ENCODE peak calls at places on chromosomes 6 and 20, in six cellular contexts. D, O, G, L, S and Q are unnamed samples.

GRCh38 chr6:100001915-100002388 is 7.9 kb upstream of the MCHR2 start:
- DNase-seq in D (peak; percentile 66), O (peak; percentile 48), G (peak; percentile 70), L (peak; percentile 27), S (peak; percentile 84), Q (peak; percentile 16)

GRCh38 chr6:118565317-118565960 is 17.3 kb downstream of the PLN start:
- DNase-seq in D (no peak), O (no peak), G (no peak), L (no peak), S (no peak), Q (no peak)

GRCh38 chr6:167093922-167094432 is 28.9 kb upstream of the CCR6 start:
- DNase-seq in D (peak; percentile 62), O (peak; percentile 82), G (no peak), L (peak; percentile 63), S (no peak), Q (no peak)

GRCh38 chr6:93013054-93013453 is 406.3 kb downstream of the EPHA7 start:
- DNase-seq in D (no peak), O (no peak), G (no peak), L (no peak), S (no peak), Q (no peak)

GRCh38 chr6:102154176-102154575 is 760.7 kb downstream of the GRIK2 start:
- DNase-seq in D (no peak), O (no peak), G (no peak), L (no peak), S (no peak), Q (no peak)

GRCh38 chr6:96450082-96450759 is 71.4 kb upstream of the UFL1 start:
- DNase-seq in D (no peak), O (no peak), G (no peak), L (no peak), S (no peak), Q (no peak)

GRCh38 chr6:83371428-83371827 is 59.4 kb downstream of the ME1 start:
- DNase-seq in D (no peak), O (no peak), G (peak; percentile 64), L (no peak), S (no peak), Q (no peak)

GRCh38 chr6:117547688-117548621 is 54.4 kb downstream of the GOPC start:
- DNase-seq in D (peak; percentile 91), O (peak; percentile 56), G (peak; percentile 34), L (peak; percentile 50), S (peak; percentile 64), Q (peak; percentile 42)

GRCh38 chr6:49634811-49635159 is 1.9 kb downstream of the RHAG start:
- DNase-seq in D (no peak), O (no peak), G (no peak), L (no peak), S (no peak), Q (no peak)

GRCh38 chr6:46903175-46903574 is 18.6 kb downstream of the ADGRF5 start:
- DNase-seq in D (no peak), O (no peak), G (no peak), L (no peak), S (no peak), Q (no peak)

GRCh38 chr6:65182681-65183080 is 524.3 kb downstream of the EYS start:
- DNase-seq in D (no peak), O (no peak), G (no peak), L (no peak), S (no peak), Q (no peak)

GRCh38 chr6:162416845-162417537 is 310.6 kb downstream of the PRKN start:
- DNase-seq in D (no peak), O (no peak), G (no peak), L (no peak), S (no peak), Q (no peak)

GRCh38 chr6:12367412-12367811 is 77.3 kb downstream of the EDN1 start:
- DNase-seq in D (no peak), O (no peak), G (no peak), L (no peak), S (no peak), Q (no peak)

GRCh38 chr6:137363805-137364138 is 130.4 kb downstream of the OLIG3 start:
- DNase-seq in D (no peak), O (no peak), G (peak; percentile 18), L (no peak), S (no peak), Q (no peak)

GRCh38 chr20:46998497-46999190 is 104.0 kb downstream of the EYA2 start:
- DNase-seq in D (no peak), O (no peak), G (no peak), L (no peak), S (no peak), Q (peak; percentile 67)

GRCh38 chr20:1434571-1435336 is 31.9 kb downstream of the NSFL1C start:
- DNase-seq in D (no peak), O (peak; percentile 86), G (peak; percentile 90), L (peak; percentile 59), S (no peak), Q (no peak)

GRCh38 chr20:58707770-58708169 is 15.2 kb downstream of the NPEPL1 start:
- DNase-seq in D (no peak), O (no peak), G (no peak), L (peak; percentile 4), S (no peak), Q (no peak)

GRCh38 chr6:152273638-152274037 is 363.5 kb downstream of the SYNE1 start:
- DNase-seq in D (peak; percentile 68), O (no peak), G (peak; percentile 44), L (no peak), S (no peak), Q (no peak)

GRCh38 chr6:136862662-136863061 is 40.3 kb downstream of the PEX7 start:
- DNase-seq in D (no peak), O (no peak), G (no peak), L (no peak), S (no peak), Q (no peak)

GRCh38 chr20:59783020-59784010 is 150.1 kb downstream of the SYCP2 start:
- DNase-seq in D (peak; percentile 66), O (peak; percentile 59), G (peak; percentile 38), L (peak; percentile 14), S (peak; percentile 87), Q (peak; percentile 37)

GRCh38 chr20:31637660-31638059 is at the start of gene COX4I2:
- DNase-seq in D (no peak), O (no peak), G (no peak), L (no peak), S (no peak), Q (no peak)

GRCh38 chr20:17966432-17967312 is 1.9 kb downstream of the SNX5 start:
- DNase-seq in D (no peak), O (no peak), G (peak; percentile 51), L (no peak), S (no peak), Q (no peak)

GRCh38 chr6:29602564-29603361 is 17.8 kb downstream of the OR2H2 start:
- DNase-seq in D (no peak), O (no peak), G (no peak), L (no peak), S (peak; percentile 68), Q (no peak)

GRCh38 chr6:140736227-140736626 is 1361.8 kb upstream of the CITED2 start:
- DNase-seq in D (no peak), O (no peak), G (peak; percentile 88), L (no peak), S (no peak), Q (no peak)

GRCh38 chr6:13763740-13764381 is 50.5 kb downstream of the MCUR1 start:
- DNase-seq in D (no peak), O (peak; percentile 56), G (no peak), L (no peak), S (no peak), Q (no peak)

GRCh38 chr20:32468313-32468640 is 110.1 kb downstream of the ASXL1 start:
- DNase-seq in D (no peak), O (no peak), G (no peak), L (no peak), S (no peak), Q (no peak)

GRCh38 chr6:42452171-42453026 is 673 bp upstream of the TRERF1 start:
- DNase-seq in D (peak; percentile 81), O (peak; percentile 65), G (peak; percentile 80), L (peak; percentile 53), S (peak; percentile 52), Q (peak; percentile 72)

GRCh38 chr6:143579703-143580102 is 68.2 kb upstream of the FUCA2 start:
- DNase-seq in D (peak; percentile 74), O (no peak), G (peak; percentile 93), L (no peak), S (no peak), Q (no peak)

GRCh38 chr6:159821726-159822125 is 21.6 kb downstream of the PNLDC1 start:
- DNase-seq in D (no peak), O (no peak), G (no peak), L (no peak), S (no peak), Q (no peak)

GRCh38 chr20:46512943-46513844 is at the start of gene ZNF334:
- DNase-seq in D (peak; percentile 64), O (peak; percentile 74), G (peak; percentile 38), L (no peak), S (peak; percentile 80), Q (peak; percentile 40)

GRCh38 chr6:158086054-158086705 is 81.9 kb downstream of the SERAC1 start:
- DNase-seq in D (no peak), O (no peak), G (peak; percentile 93), L (no peak), S (no peak), Q (no peak)

GRCh38 chr20:57614490-57615471 is 5.4 kb downstream of the ZBP1 start:
- DNase-seq in D (peak; percentile 30), O (no peak), G (no peak), L (peak; percentile 6), S (no peak), Q (no peak)

GRCh38 chr6:46704562-46704961 is 16.9 kb downstream of the TDRD6 start:
- DNase-seq in D (no peak), O (no peak), G (peak; percentile 5), L (no peak), S (no peak), Q (no peak)

GRCh38 chr20:49323622-49324238 is 45.9 kb upstream of the ZNFX1 start:
- DNase-seq in D (no peak), O (peak; percentile 48), G (peak; percentile 86), L (peak; percentile 16), S (no peak), Q (peak; percentile 40)

GRCh38 chr20:9160760-9161159 is 91.9 kb downstream of the PLCB4 start:
- DNase-seq in D (no peak), O (no peak), G (peak; percentile 56), L (no peak), S (no peak), Q (no peak)

GRCh38 chr20:48826064-48826463 is 1.7 kb downstream of the PREX1 start:
- DNase-seq in D (no peak), O (no peak), G (no peak), L (no peak), S (no peak), Q (no peak)

GRCh38 chr6:139296927-139297326 is 5.1 kb upstream of the TXLNB start:
- DNase-seq in D (no peak), O (no peak), G (peak; percentile 67), L (no peak), S (no peak), Q (no peak)

GRCh38 chr6:159163901-159164370 is 5.3 kb upstream of the FNDC1 start:
- DNase-seq in D (no peak), O (no peak), G (peak; percentile 79), L (no peak), S (no peak), Q (no peak)

GRCh38 chr6:156061958-156062661 is 606.5 kb upstream of the NOX3 start:
- DNase-seq in D (no peak), O (no peak), G (no peak), L (no peak), S (no peak), Q (no peak)

GRCh38 chr6:76166874-76167273 is 94.4 kb upstream of the IMPG1 start:
- DNase-seq in D (no peak), O (no peak), G (no peak), L (no peak), S (no peak), Q (no peak)